ENCODE peak calls at places on chromosomes 12 and 14, in nine cellular contexts. J, V, H, U, S, L, N, F and W are unnamed samples.

GRCh38 chr12:64256166-64256800 is 34.2 kb upstream of the KICS2 start:
- DNase-seq in J (peak; percentile 24), V (no peak), H (no peak), U (no peak), S (no peak), L (no peak), N (no peak), F (no peak), W (no peak)

GRCh38 chr12:63362801-63363200 is 211.8 kb upstream of the AVPR1A start:
- DNase-seq in J (no peak), V (no peak), H (no peak), U (no peak), S (no peak), L (no peak), N (no peak), F (no peak), W (no peak)

GRCh38 chr12:94266796-94267529 is 118.6 kb downstream of the PLXNC1 start:
- DNase-seq in J (no peak), V (no peak), H (no peak), U (no peak), S (no peak), L (no peak), N (no peak), F (no peak), W (no peak)

GRCh38 chr14:102510616-102511520 is 1.3 kb upstream of the ANKRD9 start:
- DNase-seq in J (peak; percentile 55), V (peak; percentile 69), H (peak; percentile 49), U (no peak), S (no peak), L (peak; percentile 95), N (peak; percentile 76), F (no peak), W (peak; percentile 92)

GRCh38 chr14:104805326-104805678 is 4.4 kb downstream of the ZBTB42 start:
- DNase-seq in J (peak; percentile 70), V (peak; percentile 15), H (no peak), U (no peak), S (no peak), L (no peak), N (peak; percentile 57), F (peak; percentile 82), W (no peak)

GRCh38 chr12:67241482-67241881 is 27.7 kb upstream of the CAND1 start:
- DNase-seq in J (no peak), V (no peak), H (no peak), U (no peak), S (no peak), L (no peak), N (no peak), F (no peak), W (no peak)

GRCh38 chr12:10220398-10221077 is 7.9 kb downstream of the GABARAPL1 start:
- DNase-seq in J (no peak), V (no peak), H (no peak), U (no peak), S (peak; percentile 5), L (no peak), N (peak; percentile 79), F (no peak), W (peak; percentile 41)

GRCh38 chr12:109346920-109347319 is 780 bp upstream of the MYO1H start:
- DNase-seq in J (no peak), V (peak; percentile 30), H (peak; percentile 11), U (no peak), S (no peak), L (peak; percentile 37), N (no peak), F (no peak), W (no peak)

GRCh38 chr12:124694846-124695497 is 127.6 kb upstream of the NCOR2 start:
- DNase-seq in J (peak; percentile 36), V (no peak), H (no peak), U (no peak), S (no peak), L (no peak), N (no peak), F (no peak), W (no peak)

GRCh38 chr14:32075636-32076277 is 1.3 kb upstream of the ARHGAP5 start:
- DNase-seq in J (peak; percentile 43), V (no peak), H (no peak), U (no peak), S (no peak), L (peak; percentile 37), N (no peak), F (peak; percentile 43), W (peak; percentile 68)

GRCh38 chr14:94970937-94971730 is 186.2 kb downstream of the DICER1 start:
- DNase-seq in J (no peak), V (no peak), H (no peak), U (no peak), S (no peak), L (no peak), N (no peak), F (no peak), W (no peak)

GRCh38 chr12:51636581-51636980 is 45.5 kb downstream of the SCN8A start:
- DNase-seq in J (no peak), V (no peak), H (no peak), U (no peak), S (no peak), L (no peak), N (no peak), F (no peak), W (no peak)

GRCh38 chr12:105843989-105844768 is 294.6 kb downstream of the NUAK1 start:
- DNase-seq in J (no peak), V (no peak), H (no peak), U (no peak), S (no peak), L (no peak), N (no peak), F (no peak), W (no peak)

GRCh38 chr14:55477680-55478079 is 37.3 kb upstream of the TBPL2 start:
- DNase-seq in J (no peak), V (no peak), H (no peak), U (no peak), S (no peak), L (no peak), N (no peak), F (no peak), W (no peak)

GRCh38 chr12:101862245-101862644 is 15.1 kb upstream of the DRAM1 start:
- DNase-seq in J (no peak), V (no peak), H (no peak), U (no peak), S (no peak), L (no peak), N (no peak), F (no peak), W (no peak)

GRCh38 chr12:105907982-105908381 is 230.8 kb downstream of the NUAK1 start:
- DNase-seq in J (no peak), V (no peak), H (no peak), U (no peak), S (no peak), L (no peak), N (no peak), F (no peak), W (no peak)

GRCh38 chr12:108840605-108841328 is 16.6 kb downstream of the SSH1 start:
- DNase-seq in J (no peak), V (no peak), H (no peak), U (no peak), S (no peak), L (no peak), N (no peak), F (no peak), W (no peak)

GRCh38 chr12:115374480-115375187 is 690.7 kb upstream of the TBX3 start:
- DNase-seq in J (no peak), V (no peak), H (no peak), U (no peak), S (no peak), L (no peak), N (no peak), F (no peak), W (no peak)

GRCh38 chr12:53659011-53659551 is 16.8 kb downstream of the ATP5MC2 start:
- DNase-seq in J (peak; percentile 54), V (no peak), H (no peak), U (no peak), S (peak; percentile 45), L (no peak), N (peak; percentile 76), F (peak; percentile 25), W (peak; percentile 67)

GRCh38 chr12:64253356-64253755 is 31.3 kb upstream of the KICS2 start:
- DNase-seq in J (no peak), V (no peak), H (no peak), U (no peak), S (no peak), L (no peak), N (no peak), F (no peak), W (no peak)

GRCh38 chr12:10372534-10372931 is 17.3 kb downstream of the KLRK1 start:
- DNase-seq in J (peak; percentile 60), V (no peak), H (no peak), U (no peak), S (no peak), L (no peak), N (no peak), F (no peak), W (peak; percentile 64)

GRCh38 chr14:68659021-68659931 is 133.6 kb downstream of the ZFP36L1 start:
- DNase-seq in J (no peak), V (no peak), H (no peak), U (no peak), S (no peak), L (no peak), N (no peak), F (no peak), W (no peak)

GRCh38 chr12:89373772-89374572 is 21.7 kb upstream of the DUSP6 start:
- DNase-seq in J (peak; percentile 53), V (no peak), H (no peak), U (no peak), S (no peak), L (no peak), N (no peak), F (no peak), W (no peak)

GRCh38 chr14:49303952-49304516 is 282.1 kb downstream of the RPS29 start:
- DNase-seq in J (peak; percentile 1), V (no peak), H (no peak), U (no peak), S (no peak), L (peak; percentile 54), N (no peak), F (no peak), W (no peak)

GRCh38 chr12:76135456-76135855 is 51.0 kb upstream of the NAP1L1 start:
- DNase-seq in J (no peak), V (no peak), H (no peak), U (no peak), S (no peak), L (no peak), N (no peak), F (no peak), W (no peak)

GRCh38 chr14:35342160-35343010 is 50.2 kb downstream of the PSMA6 start:
- DNase-seq in J (no peak), V (no peak), H (no peak), U (no peak), S (no peak), L (no peak), N (peak; percentile 65), F (no peak), W (no peak)

GRCh38 chr12:26735249-26735639 is 97.8 kb downstream of the ITPR2 start:
- DNase-seq in J (no peak), V (no peak), H (no peak), U (no peak), S (no peak), L (no peak), N (no peak), F (no peak), W (no peak)

GRCh38 chr12:25840678-25841077 is 117.8 kb upstream of the RASSF8 start:
- DNase-seq in J (no peak), V (no peak), H (no peak), U (no peak), S (no peak), L (no peak), N (no peak), F (no peak), W (no peak)

GRCh38 chr14:59244581-59244980 is 56.1 kb downstream of the DAAM1 start:
- DNase-seq in J (peak; percentile 17), V (no peak), H (no peak), U (no peak), S (no peak), L (no peak), N (no peak), F (no peak), W (no peak)

GRCh38 chr12:20555771-20556170 is 139.4 kb upstream of the SLCO1C1 start:
- DNase-seq in J (no peak), V (no peak), H (no peak), U (no peak), S (no peak), L (no peak), N (no peak), F (no peak), W (no peak)

GRCh38 chr12:53485955-53486729 is 13.1 kb downstream of the MAP3K12 start:
- DNase-seq in J (no peak), V (no peak), H (no peak), U (no peak), S (no peak), L (no peak), N (no peak), F (no peak), W (no peak)